ENCODE peak calls at places on chromosomes 16 and 17, in ten cellular contexts. W is upper lobe of right lung, A is cardiac fibroblast, B is breast epithelium, K is astrocyte of the spinal cord, T is heart right ventricle, L is prostate gland, J is HFFc6, Q is A549, R is AG09319. X is an unnamed sample.

GRCh38 chr17:21168555-21168865 is 41.7 kb downstream of the DHRS7B start:
- DNase-seq in W (no peak), A (no peak), B (no peak), K (no peak), T (no peak), L (no peak), J (no peak), Q (no peak), R (no peak), X (no peak)

GRCh38 chr16:87178977-87179376 is 138.2 kb downstream of the C16orf95 start:
- DNase-seq in W (no peak), A (peak; percentile 87), B (no peak), K (peak; percentile 54), T (peak; percentile 59), L (no peak), J (peak; percentile 9), Q (no peak), R (no peak), X (peak; percentile 26)

GRCh38 chr16:30753596-30753995 is 5.4 kb downstream of the PHKG2 start:
- DNase-seq in W (peak; percentile 40), A (no peak), B (no peak), K (no peak), T (no peak), L (no peak), J (no peak), Q (no peak), R (no peak), X (no peak)

GRCh38 chr16:70694088-70694487 is 8.2 kb upstream of the MTSS2 start:
- DNase-seq in W (no peak), A (peak; percentile 83), B (no peak), K (peak; percentile 65), T (no peak), L (no peak), J (peak; percentile 78), Q (peak; percentile 85), R (peak; percentile 45), X (no peak)

GRCh38 chr17:81489012-81489968 is 23.3 kb downstream of the ACTG1 start:
- DNase-seq in W (no peak), A (no peak), B (no peak), K (no peak), T (no peak), L (no peak), J (no peak), Q (no peak), R (no peak), X (no peak)

GRCh38 chr16:2386990-2387389 is 42.3 kb upstream of the CCNF start:
- DNase-seq in W (no peak), A (no peak), B (no peak), K (no peak), T (no peak), L (no peak), J (no peak), Q (peak; percentile 35), R (no peak), X (no peak)

GRCh38 chr16:89958068-89958467 is 9.5 kb downstream of the DEF8 start:
- DNase-seq in W (peak; percentile 79), A (peak; percentile 24), B (no peak), K (peak; percentile 7), T (peak; percentile 20), L (no peak), J (no peak), Q (peak; percentile 66), R (no peak), X (no peak)

GRCh38 chr16:64907844-64908243 is 214.0 kb downstream of the CDH11 start:
- DNase-seq in W (no peak), A (peak; percentile 11), B (no peak), K (no peak), T (no peak), L (no peak), J (no peak), Q (no peak), R (no peak), X (no peak)

GRCh38 chr17:22267019-22267418 is 574.7 kb downstream of the KCNJ18 start:
- DNase-seq in W (no peak), A (no peak), B (no peak), K (no peak), T (no peak), L (no peak), J (no peak), Q (no peak), R (no peak), X (no peak)

GRCh38 chr17:65279456-65279855 is 142.3 kb downstream of the RGS9 start:
- DNase-seq in W (no peak), A (no peak), B (no peak), K (no peak), T (no peak), L (no peak), J (no peak), Q (no peak), R (no peak), X (no peak)

GRCh38 chr16:9447195-9447551 is 355.7 kb downstream of the HAPSTR1 start:
- DNase-seq in W (peak; percentile 83), A (no peak), B (no peak), K (no peak), T (peak; percentile 73), L (no peak), J (no peak), Q (no peak), R (no peak), X (no peak)

GRCh38 chr17:80362428-80363119 is 52.4 kb upstream of the ENDOV start:
- DNase-seq in W (no peak), A (peak; percentile 61), B (no peak), K (peak; percentile 21), T (peak; percentile 76), L (no peak), J (peak; percentile 5), Q (no peak), R (peak; percentile 7), X (no peak)

GRCh38 chr16:14015017-14015416 is 56.1 kb upstream of the MRTFB start:
- DNase-seq in W (no peak), A (no peak), B (no peak), K (no peak), T (no peak), L (no peak), J (no peak), Q (no peak), R (no peak), X (no peak)

GRCh38 chr17:9291912-9292562 is 270.7 kb downstream of the NTN1 start:
- DNase-seq in W (no peak), A (no peak), B (no peak), K (peak; percentile 8), T (peak; percentile 45), L (peak; percentile 46), J (no peak), Q (peak; percentile 28), R (peak; percentile 3), X (no peak)

GRCh38 chr17:12545877-12546513 is 119.7 kb upstream of the MYOCD start:
- DNase-seq in W (no peak), A (peak; percentile 71), B (no peak), K (peak; percentile 47), T (peak; percentile 31), L (no peak), J (peak; percentile 68), Q (peak; percentile 75), R (no peak), X (no peak)

GRCh38 chr17:43531955-43532354 is 14.2 kb downstream of the ETV4 start:
- DNase-seq in W (peak; percentile 31), A (no peak), B (no peak), K (no peak), T (no peak), L (no peak), J (no peak), Q (no peak), R (no peak), X (no peak)
- TF ChIP-seq CTCF in W (no peak), A (no peak), B (no peak), K (no peak), T (no peak), L (no peak), J (no peak), Q (no peak), R (no peak), X (no peak)

GRCh38 chr17:77645441-77646430 is 312.8 kb upstream of the TNRC6C start:
- DNase-seq in W (peak; percentile 13), A (peak; percentile 32), B (no peak), K (no peak), T (no peak), L (no peak), J (no peak), Q (no peak), R (no peak), X (no peak)

GRCh38 chr17:77644181-77644972 is 314.1 kb upstream of the TNRC6C start:
- DNase-seq in W (no peak), A (no peak), B (no peak), K (no peak), T (no peak), L (no peak), J (no peak), Q (no peak), R (no peak), X (no peak)

GRCh38 chr17:77649717-77650211 is 308.7 kb upstream of the TNRC6C start:
- DNase-seq in W (peak; percentile 20), A (no peak), B (no peak), K (no peak), T (no peak), L (no peak), J (no peak), Q (peak; percentile 41), R (peak; percentile 8), X (no peak)

GRCh38 chr17:77644981-77645380 is 313.5 kb upstream of the TNRC6C start:
- DNase-seq in W (peak; percentile 53), A (no peak), B (no peak), K (no peak), T (no peak), L (no peak), J (no peak), Q (no peak), R (no peak), X (no peak)

DNA sequence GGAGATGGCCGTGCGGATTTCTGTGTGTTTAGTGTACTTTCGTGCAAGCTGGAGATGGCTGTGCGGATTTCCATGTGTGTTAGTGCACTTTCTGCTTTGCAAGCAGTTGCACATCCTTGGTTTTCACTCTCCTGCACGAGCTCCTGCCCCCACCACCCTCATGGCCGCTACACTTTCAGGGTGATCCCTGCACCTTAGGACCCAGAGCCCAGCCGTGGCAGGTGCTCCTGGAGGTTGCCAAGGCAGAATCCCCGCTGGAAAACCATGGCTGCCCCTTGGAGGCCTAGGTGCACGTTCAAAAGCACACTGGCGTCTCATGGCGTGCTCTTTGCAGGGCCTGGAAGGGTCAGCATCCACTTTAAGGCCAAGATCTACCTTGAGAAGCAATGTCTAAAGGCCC is 311.0 kb upstream of the TNRC6C start:
- DNase-seq in W (peak; percentile 37), A (no peak), B (no peak), K (no peak), T (no peak), L (no peak), J (no peak), Q (no peak), R (no peak), X (no peak)
- TF ChIP-seq CTCF in W (no peak), A (no peak), B (no peak), K (no peak), T (no peak), L (no peak), J (no peak), Q (no peak), R (no peak), X (no peak)

GRCh38 chr17:63476857-63477470 is at the start of gene ACE:
- DNase-seq in W (peak; percentile 76), A (no peak), B (no peak), K (no peak), T (peak; percentile 35), L (peak; percentile 40), J (no peak), Q (peak; percentile 62), R (no peak), X (no peak)
- TF ChIP-seq CTCF in W (no peak), A (no peak), B (no peak), K (no peak), T (no peak), L (no peak), J (no peak), Q (no peak), R (no peak), X (no peak)

GRCh38 chr17:82751571-82752370 is at the start of gene TBCD:
- DNase-seq in W (peak; percentile 94), A (peak; percentile 96), B (peak; percentile 84), K (peak; percentile 90), T (peak; percentile 89), L (peak; percentile 88), J (peak; percentile 69), Q (peak; percentile 94), R (peak; percentile 68), X (peak; percentile 46)
- TF ChIP-seq CTCF in W (no peak), A (no peak), B (no peak), K (no peak), T (peak; percentile 9), L (peak; percentile 5), J (no peak), Q (no peak), R (no peak), X (no peak)

X was measured in retinal pigment epithelial cell.